ENCODE peak calls at places on chromosomes 3 and 15, in eight cellular contexts. I is A549, D is dorsolateral prefrontal cortex, E is coronary artery, S is AG10803, V is cardiac fibroblast, U is GM12865, R is stomach. O is an unnamed sample.

GRCh38 chr3:175020101-175020500 is 161.0 kb downstream of the NAALADL2 start:
- DNase-seq in U (no peak), V (peak), I (no peak), D (no peak), R (no peak), S (peak), E (no peak), O (peak)

GRCh38 chr15:55827965-55828364 is 85.0 kb upstream of the PRTG start:
- DNase-seq in S (no peak), D (no peak), I (no peak), V (no peak), E (no peak), U (no peak), R (no peak), O (no peak)

GRCh38 chr3:142896201-142896755 is 7.4 kb upstream of the PCOLCE2 start:
- DNase-seq in I (peak), U (no peak), E (no peak), D (no peak), R (no peak), V (peak), S (peak), O (peak)

GRCh38 chr3:63911395-63911900 is 735 bp downstream of the SCAANT1 start:
- DNase-seq in I (no peak), V (no peak), S (no peak), E (no peak), R (no peak), U (no peak), D (no peak), O (peak)

GRCh38 chr3:136195258-136196063 is 674 bp downstream of the MSL2 start:
- DNase-seq in S (peak), I (peak), V (peak), E (peak), D (peak), U (peak), R (peak), O (peak)

GRCh38 chr15:51621917-51622268 is 678 bp downstream of the DMXL2 start:
- DNase-seq in V (peak), U (peak), E (no peak), I (peak), R (peak), D (peak), S (peak), O (peak)

GRCh38 chr3:52694528-52695189 is 8.8 kb downstream of the GNL3 start:
- DNase-seq in R (no peak), U (no peak), E (no peak), D (no peak), S (no peak), I (no peak), V (no peak), O (no peak)

GRCh38 chr3:98536456-98537017 is 4.8 kb downstream of the GPR15 start:
- DNase-seq in E (no peak), I (no peak), R (no peak), V (no peak), U (peak), D (no peak), S (no peak), O (no peak)

GRCh38 chr15:26661727-26662126 is 111.1 kb downstream of the GABRB3 start:
- DNase-seq in R (no peak), U (no peak), D (no peak), V (no peak), I (no peak), S (no peak), E (no peak), O (no peak)

GRCh38 chr3:66303556-66303955 is 82.8 kb downstream of the SLC25A26 start:
- DNase-seq in U (no peak), E (no peak), V (no peak), I (no peak), D (no peak), S (no peak), R (no peak), O (no peak)

GRCh38 chr15:90174140-90174891 is 26.8 kb upstream of the SEMA4B start:
- DNase-seq in I (no peak), U (no peak), E (peak), S (peak), V (peak), R (peak), D (peak), O (no peak)

GRCh38 chr3:51328206-51328605 is 56.9 kb upstream of the MANF start:
- DNase-seq in U (no peak), V (no peak), R (no peak), E (no peak), S (no peak), D (no peak), I (no peak), O (no peak)

GRCh38 chr3:24060055-24060454 is 115.0 kb downstream of the NR1D2 start:
- DNase-seq in R (no peak), I (no peak), V (peak), D (no peak), U (no peak), S (peak), E (no peak), O (peak)

GRCh38 chr3:38017445-38018295 is 11.8 kb downstream of the PLCD1 start:
- DNase-seq in I (no peak), R (no peak), S (no peak), V (no peak), E (no peak), D (no peak), U (no peak), O (no peak)

GRCh38 chr3:8443829-8444791 is 57.5 kb upstream of the LMCD1 start:
- DNase-seq in U (peak), I (peak), E (peak), V (peak), S (peak), D (peak), R (peak), O (peak)

GRCh38 chr3:153210116-153210515 is 48.1 kb downstream of the RAP2B start:
- DNase-seq in R (no peak), S (peak), V (peak), I (no peak), U (no peak), D (no peak), E (no peak), O (peak)

GRCh38 chr15:32952901-32953889 is 235.4 kb downstream of the GREM1 start:
- DNase-seq in I (no peak), V (peak), S (no peak), E (no peak), R (no peak), U (no peak), D (no peak), O (peak)

GRCh38 chr3:189316296-189317019 is 144.7 kb downstream of the TPRG1 start:
- DNase-seq in S (no peak), U (no peak), D (no peak), E (no peak), I (no peak), R (peak), V (no peak), O (no peak)

GRCh38 chr3:74314696-74315095 is 299.8 kb downstream of the CNTN3 start:
- DNase-seq in U (no peak), V (peak), R (no peak), D (no peak), I (no peak), E (no peak), S (no peak), O (peak)

GRCh38 chr3:108159865-108160264 is 62.4 kb downstream of the IFT57 start:
- DNase-seq in V (peak), U (no peak), D (no peak), E (no peak), S (peak), R (no peak), I (no peak), O (peak)

GRCh38 chr15:101545548-101546505 is 56.3 kb upstream of the PCSK6 start:
- DNase-seq in E (no peak), U (no peak), I (no peak), R (no peak), D (no peak), S (no peak), V (no peak), O (no peak)

GRCh38 chr15:75069301-75069925 is 46.0 kb downstream of the PPCDC start:
- DNase-seq in E (peak), D (no peak), I (no peak), S (no peak), U (peak), V (no peak), R (no peak), O (no peak)

GRCh38 chr15:75065851-75066509 is 42.6 kb downstream of the PPCDC start:
- DNase-seq in E (peak), D (no peak), S (no peak), V (peak), I (no peak), U (no peak), R (no peak), O (no peak)

GRCh38 chr15:75068748-75069147 is 45.4 kb downstream of the PPCDC start:
- DNase-seq in I (no peak), S (no peak), R (no peak), D (no peak), U (no peak), V (no peak), E (no peak), O (no peak)

GRCh38 chr15:75065467-75065850 is 42.1 kb downstream of the PPCDC start:
- DNase-seq in E (no peak), V (peak), D (no peak), S (no peak), R (no peak), I (no peak), U (no peak), O (peak)

GRCh38 chr15:75067123-75067854 is 43.9 kb downstream of the PPCDC start:
- DNase-seq in E (peak), D (no peak), S (peak), I (no peak), V (peak), R (no peak), U (peak), O (peak)
- H3K4me3 ChIP-seq in E (no peak), D (no peak), S (no peak), I (no peak), V (no peak), R (no peak), U (no peak), O (no peak)

DNA sequence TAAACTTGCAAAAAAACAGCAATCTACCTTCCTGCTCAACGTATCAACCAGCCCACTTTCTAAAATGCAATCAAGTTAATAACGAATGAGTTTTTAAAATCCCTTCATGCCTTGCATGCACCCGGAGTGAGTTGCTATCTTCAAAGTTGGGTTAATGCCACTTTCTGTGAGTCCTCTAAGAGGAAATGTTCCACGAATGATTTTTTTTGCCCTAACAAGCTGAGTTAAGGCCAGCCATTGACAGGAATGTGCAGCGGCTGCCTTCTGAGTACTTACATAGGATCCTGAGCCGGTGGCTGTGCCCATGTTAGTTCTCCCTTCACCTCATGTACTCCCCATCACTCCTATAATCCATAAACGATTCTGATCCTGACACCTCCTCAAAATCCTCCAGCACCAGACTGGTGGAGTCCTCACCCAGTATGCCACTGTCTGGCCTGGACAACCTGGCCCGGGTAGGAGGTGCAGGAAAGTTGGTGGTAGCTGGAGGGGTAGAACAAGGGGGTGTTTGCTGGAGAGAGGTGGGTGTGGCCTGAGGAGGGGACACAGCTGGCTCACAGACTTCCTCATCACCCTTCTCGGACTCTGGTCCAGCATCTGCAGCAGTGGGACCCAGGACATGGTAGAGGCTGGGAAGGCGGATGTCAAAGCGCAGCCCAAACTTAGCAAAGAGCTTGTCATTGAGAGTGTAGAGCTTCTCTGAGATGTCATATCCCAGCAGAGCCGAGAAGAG is 12.4 kb downstream of the POPDC2 start:
- DNase-seq in S (no peak), I (no peak), V (no peak), R (no peak), E (no peak), D (no peak), U (no peak), O (no peak)
- H3K4me3 ChIP-seq in S (no peak), I (no peak), V (no peak), R (no peak), E (peak), D (no peak), U (no peak), O (no peak)

GRCh38 chr3:122679467-122680291 is 960 bp upstream of the PARP14 start:
- DNase-seq in R (peak), E (no peak), U (peak), S (peak), I (peak), V (peak), D (no peak), O (peak)
- H3K4me3 ChIP-seq in R (peak), E (peak), U (peak), S (peak), I (peak), V (peak), D (peak), O (peak)

DNA sequence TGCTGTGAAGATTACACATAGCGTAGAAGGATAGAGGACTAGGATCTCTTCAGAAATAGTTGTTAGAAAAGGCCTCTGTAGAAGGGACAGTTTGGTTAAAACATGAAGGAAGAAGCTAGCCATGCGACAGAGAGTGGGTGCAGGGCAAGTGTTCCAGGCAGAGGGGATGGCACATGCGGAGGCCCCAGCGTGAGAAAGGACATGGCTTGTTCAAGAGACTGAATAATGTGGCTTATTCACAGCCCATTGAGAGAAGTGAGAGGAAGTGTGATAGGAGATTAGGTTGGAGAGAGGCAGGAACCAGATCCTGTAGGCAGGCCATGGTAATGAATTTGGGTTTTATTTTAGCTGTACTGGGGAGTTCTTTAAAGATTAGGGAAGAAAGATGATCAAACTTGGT is 56.4 kb downstream of the NEO1 start:
- DNase-seq in R (no peak), E (no peak), D (no peak), S (no peak), V (no peak), I (no peak), U (no peak), O (no peak)
- H3K4me3 ChIP-seq in R (no peak), E (no peak), D (no peak), S (no peak), V (no peak), I (no peak), U (no peak), O (no peak)

O was measured in fibroblast of mammary gland.